ENCODE peak calls at places on chromosomes 11 and 22, in eight cellular contexts. O is psoas muscle, X is neural progenitor cell, K is suprapubic skin, L is ascending aorta, A is body of pancreas, T is tibial nerve, H is ovary. U is an unnamed sample.

GRCh38 chr11:129643031-129643721 is 172.5 kb upstream of the TMEM45B start:
- DNase-seq in A (no peak), K (no peak), X (no peak), H (no peak), L (no peak), O (no peak), T (no peak), U (no peak)

GRCh38 chr11:93169950-93170561 is 27.7 kb downstream of the SLC36A4 start:
- DNase-seq in K (no peak), O (no peak), X (peak; percentile 34), T (no peak), A (no peak), L (no peak), H (no peak), U (no peak)

GRCh38 chr22:42648368-42649260 is 578 bp downstream of the CYB5R3 start:
- DNase-seq in K (no peak), L (no peak), H (peak; percentile 62), X (no peak), T (no peak), O (peak; percentile 82), A (peak; percentile 83), U (peak; percentile 88)

GRCh38 chr11:72719144-72719543 is 33.1 kb downstream of the ARAP1 start:
- DNase-seq in A (peak; percentile 60), K (no peak), L (no peak), H (no peak), T (no peak), X (no peak), O (peak; percentile 71), U (peak; percentile 64)

GRCh38 chr22:30421695-30422480 is 3.7 kb upstream of the MTFP1 start:
- DNase-seq in H (no peak), O (no peak), K (no peak), X (no peak), T (no peak), L (no peak), A (no peak), U (no peak)

GRCh38 chr11:35488117-35488516 is 37.3 kb downstream of the PAMR1 start:
- DNase-seq in O (no peak), K (no peak), T (no peak), H (no peak), L (no peak), A (no peak), X (no peak), U (no peak)

GRCh38 chr11:121762820-121763219 is 310.1 kb upstream of the SORL1-AS1 start:
- DNase-seq in K (no peak), X (peak; percentile 33), O (peak; percentile 53), T (no peak), L (no peak), A (no peak), H (peak; percentile 53), U (peak; percentile 28)

GRCh38 chr22:39178206-39179111 is 26.0 kb upstream of the CBX7 start:
- DNase-seq in L (no peak), X (no peak), A (no peak), T (no peak), O (no peak), H (no peak), K (peak; percentile 74), U (no peak)

GRCh38 chr11:84594602-84595001 is 1032.5 kb downstream of the DLG2 start:
- DNase-seq in A (no peak), H (no peak), K (no peak), O (no peak), L (no peak), X (no peak), T (no peak), U (no peak)

GRCh38 chr11:130633466-130633865 is 185.0 kb downstream of the ADAMTS15 start:
- DNase-seq in X (no peak), H (no peak), L (no peak), T (no peak), A (no peak), K (no peak), O (no peak), U (no peak)

GRCh38 chr11:36385121-36385530 is 89.0 kb downstream of the PRR5L start:
- DNase-seq in H (no peak), L (no peak), T (no peak), A (no peak), K (no peak), O (no peak), X (no peak), U (no peak)

GRCh38 chr11:61113209-61113608 is 10.9 kb downstream of the CD5 start:
- DNase-seq in A (no peak), O (no peak), H (no peak), X (no peak), L (no peak), K (no peak), T (no peak), U (no peak)

GRCh38 chr11:35030716-35031213 is 108.2 kb upstream of the CD44 start:
- DNase-seq in X (no peak), A (peak; percentile 58), H (no peak), T (no peak), K (peak; percentile 81), L (peak; percentile 60), O (peak; percentile 85), U (peak; percentile 65)

GRCh38 chr11:116518141-116518540 is 254.6 kb downstream of the BUD13 start:
- DNase-seq in K (peak; percentile 52), L (no peak), H (no peak), X (no peak), O (no peak), A (no peak), T (no peak), U (no peak)

GRCh38 chr11:1854132-1854948 is 1.5 kb downstream of the LSP1 start:
- DNase-seq in X (no peak), O (peak; percentile 77), H (no peak), T (no peak), K (no peak), A (no peak), L (no peak), U (no peak)

GRCh38 chr11:1854949-1855885 is 2.3 kb downstream of the LSP1 start:
- DNase-seq in T (no peak), H (no peak), O (no peak), X (no peak), L (no peak), K (no peak), A (no peak), U (peak; percentile 50)

GRCh38 chr11:1852885-1853284 is at the start of gene LSP1:
- DNase-seq in T (no peak), X (no peak), K (no peak), L (no peak), O (peak; percentile 55), A (peak; percentile 52), H (no peak), U (no peak)

GRCh38 chr11:1852271-1852877 is 510 bp upstream of the LSP1 start:
- DNase-seq in K (no peak), X (no peak), O (peak; percentile 36), A (no peak), H (no peak), T (no peak), L (no peak), U (no peak)

DNA sequence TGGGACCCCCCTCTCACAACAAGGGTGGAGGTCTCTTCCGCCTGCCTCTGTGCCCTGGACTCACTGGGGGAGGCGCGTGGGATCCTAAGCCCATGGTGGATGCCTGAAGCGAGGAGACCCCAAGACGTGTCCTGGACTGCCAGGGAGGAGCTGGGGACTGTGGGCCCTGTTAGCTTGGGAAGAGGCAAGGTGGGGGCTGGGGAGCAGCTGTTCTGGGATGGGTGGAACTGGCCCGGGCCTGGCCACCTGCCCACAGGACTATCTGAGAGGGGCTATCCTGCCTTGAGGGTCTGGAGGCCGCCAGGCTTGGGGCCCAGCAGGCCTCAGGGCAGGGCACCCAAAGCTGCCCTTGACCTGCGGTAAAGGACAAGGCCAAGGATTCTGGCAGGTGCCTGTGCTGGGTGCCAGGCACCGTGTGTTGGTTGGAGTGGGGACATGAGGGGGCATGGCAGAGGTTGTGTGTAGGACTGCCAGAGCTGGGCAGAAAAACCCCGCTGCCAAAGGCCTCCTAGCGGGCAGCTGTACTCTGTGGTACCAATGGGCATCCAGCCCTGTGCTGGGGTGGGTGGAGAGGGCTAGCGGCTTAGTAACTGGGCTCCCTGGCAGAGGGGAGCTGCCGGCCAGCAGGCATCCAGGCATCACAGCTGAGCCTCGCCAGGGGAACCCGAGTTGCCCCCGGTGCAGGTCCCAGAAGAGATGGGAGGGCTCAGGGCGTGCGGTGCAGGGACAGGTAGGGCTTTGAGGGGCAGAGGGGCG is 670 bp downstream of the LSP1 start:
- DNase-seq in K (no peak), T (no peak), O (no peak), L (no peak), A (no peak), X (no peak), H (no peak), U (peak; percentile 27)
- H3K4me3 ChIP-seq in K (peak overlapping the region; percentile 29), T (peak overlapping the region; percentile 47), O (peak overlapping the region; percentile 34), L (no peak overlapping the region), A (no peak overlapping the region), X (no peak overlapping the region), H (no peak overlapping the region), U (no peak overlapping the region)

GRCh38 chr22:17751596-17751995 is 22.7 kb downstream of the BID start:
- DNase-seq in L (no peak), O (no peak), A (no peak), K (no peak), H (no peak), X (no peak), T (no peak), U (no peak)

GRCh38 chr22:17749605-17750395 is 24.5 kb downstream of the BID start:
- DNase-seq in L (no peak), T (no peak), O (no peak), H (no peak), X (peak; percentile 46), K (no peak), A (no peak), U (peak; percentile 39)

GRCh38 chr22:17748555-17749353 is 25.5 kb downstream of the BID start:
- DNase-seq in T (no peak), H (no peak), K (no peak), O (no peak), L (no peak), X (peak; percentile 71), A (no peak), U (peak; percentile 73)

GRCh38 chr22:17753401-17753989 is 20.8 kb downstream of the BID start:
- DNase-seq in T (no peak), H (no peak), O (no peak), A (no peak), X (no peak), L (no peak), K (no peak), U (no peak)

GRCh38 chr22:17754233-17754925 is 19.9 kb downstream of the BID start:
- DNase-seq in H (no peak), X (peak; percentile 62), A (no peak), O (no peak), L (no peak), K (no peak), T (no peak), U (no peak)
- H3K27ac ChIP-seq in H (no peak overlapping the region), X (no peak overlapping the region), A (no peak overlapping the region), O (no peak overlapping the region), L (no peak overlapping the region), K (no peak overlapping the region), T (no peak overlapping the region), U (no peak overlapping the region)

DNA sequence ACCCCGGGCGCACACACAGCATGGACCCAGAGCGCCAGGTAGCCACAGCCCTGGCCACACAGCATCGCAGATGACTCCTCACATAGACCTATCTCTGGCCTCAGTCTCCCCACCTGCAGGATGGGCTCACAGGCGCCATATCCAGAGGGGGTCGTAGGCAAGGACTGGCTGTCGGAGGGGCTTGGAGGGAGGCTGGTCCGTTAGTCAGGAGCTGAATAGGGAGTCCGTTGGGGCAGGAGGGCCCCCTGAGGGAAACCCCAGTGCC is 2.1 kb downstream of the PLXNB2 start:
- DNase-seq in O (no peak), H (peak; percentile 68), L (no peak), K (no peak), X (no peak), T (no peak), A (no peak), U (no peak)
- H3K4me1 ChIP-seq in O (peaks cover 46% of the 10 kb centered on the region), H (peaks cover 59% of the 10 kb centered on the region), L (peaks cover 63% of the 10 kb centered on the region), K (peaks cover 82% of the 10 kb centered on the region), X (peaks cover 39% of the 10 kb centered on the region), T (peaks cover 84% of the 10 kb centered on the region), A (peaks cover 76% of the 10 kb centered on the region), U (peaks cover 16% of the 10 kb centered on the region)

GRCh38 chr11:114366331-114367243 is 33.7 kb downstream of the C11orf71 start:
- DNase-seq in L (no peak), O (no peak), X (no peak), A (no peak), K (no peak), T (no peak), H (no peak), U (no peak)
- H3K4me3 ChIP-seq in L (no peak overlapping the region), O (no peak overlapping the region), X (no peak overlapping the region), A (no peak overlapping the region), K (no peak overlapping the region), T (no peak overlapping the region), H (no peak overlapping the region), U (no peak overlapping the region)